ENCODE peak calls at places on chromosome X, in nine cellular contexts. One of them, this sample, is unnamed.

GRCh38 chrX:8049827-8050226 is 121.2 kb downstream of the VCX2 start:
- DNase-seq in T-cell: no peak
- DNase-seq in activated CD8-positive, alpha-beta memory T cell treated with anti-CD3 and anti-CD28 coated beads for 48 hours: no peak
- DNase-seq in NCI-H524: no peak
- DNase-seq in right cardiac atrium: no peak
- DNase-seq in neural crest cell: no peak
- DNase-seq in aorta: no peak
- DNase-seq in osteocyte: no peak
- DNase-seq in progenitor cell of endocrine pancreas: no peak
- DNase-seq in this sample: no peak

GRCh38 chrX:119624417-119624816 is 18.2 kb upstream of the NKRF start:
- DNase-seq in right cardiac atrium: no peak
- DNase-seq in aorta: no peak
- DNase-seq in T-cell: no peak
- DNase-seq in NCI-H524: no peak
- DNase-seq in osteocyte: no peak
- DNase-seq in progenitor cell of endocrine pancreas: no peak
- DNase-seq in activated CD8-positive, alpha-beta memory T cell treated with anti-CD3 and anti-CD28 coated beads for 48 hours: no peak
- DNase-seq in neural crest cell: no peak
- DNase-seq in this sample: no peak

GRCh38 chrX:130896026-130896425 is 7.0 kb downstream of the ENOX2 start:
- DNase-seq in activated CD8-positive, alpha-beta memory T cell treated with anti-CD3 and anti-CD28 coated beads for 48 hours: no peak
- DNase-seq in progenitor cell of endocrine pancreas: no peak
- DNase-seq in right cardiac atrium: no peak
- DNase-seq in osteocyte: no peak
- DNase-seq in NCI-H524: no peak
- DNase-seq in aorta: no peak
- DNase-seq in T-cell: no peak
- DNase-seq in neural crest cell: no peak
- DNase-seq in this sample: no peak

GRCh38 chrX:82237328-82237727 is 1035.4 kb downstream of the SH3BGRL start:
- DNase-seq in aorta: no peak
- DNase-seq in osteocyte: no peak
- DNase-seq in NCI-H524: no peak
- DNase-seq in T-cell: no peak
- DNase-seq in neural crest cell: no peak
- DNase-seq in right cardiac atrium: no peak
- DNase-seq in activated CD8-positive, alpha-beta memory T cell treated with anti-CD3 and anti-CD28 coated beads for 48 hours: no peak
- DNase-seq in progenitor cell of endocrine pancreas: no peak
- DNase-seq in this sample: no peak

GRCh38 chrX:110985470-110985869 is 110.5 kb upstream of the PAK3 start:
- DNase-seq in activated CD8-positive, alpha-beta memory T cell treated with anti-CD3 and anti-CD28 coated beads for 48 hours: no peak
- DNase-seq in progenitor cell of endocrine pancreas: no peak
- DNase-seq in osteocyte: no peak
- DNase-seq in right cardiac atrium: no peak
- DNase-seq in T-cell: no peak
- DNase-seq in aorta: no peak
- DNase-seq in NCI-H524: no peak
- DNase-seq in neural crest cell: no peak
- DNase-seq in this sample: no peak

GRCh38 chrX:96006281-96006680 is 678.4 kb upstream of the DIAPH2 start:
- DNase-seq in activated CD8-positive, alpha-beta memory T cell treated with anti-CD3 and anti-CD28 coated beads for 48 hours: no peak
- DNase-seq in T-cell: no peak
- DNase-seq in aorta: no peak
- DNase-seq in NCI-H524: no peak
- DNase-seq in progenitor cell of endocrine pancreas: no peak
- DNase-seq in right cardiac atrium: no peak
- DNase-seq in osteocyte: no peak
- DNase-seq in neural crest cell: no peak
- DNase-seq in this sample: no peak

GRCh38 chrX:21947671-21948070 is 7.2 kb downstream of the SMS start:
- DNase-seq in T-cell: no peak
- DNase-seq in NCI-H524: no peak
- DNase-seq in activated CD8-positive, alpha-beta memory T cell treated with anti-CD3 and anti-CD28 coated beads for 48 hours: no peak
- DNase-seq in aorta: no peak
- DNase-seq in right cardiac atrium: no peak
- DNase-seq in progenitor cell of endocrine pancreas: no peak
- DNase-seq in osteocyte: no peak
- DNase-seq in neural crest cell: no peak
- DNase-seq in this sample: no peak

GRCh38 chrX:13050151-13050550 is 5.7 kb upstream of the FAM9C start:
- DNase-seq in neural crest cell: no peak
- DNase-seq in right cardiac atrium: no peak
- DNase-seq in aorta: no peak
- DNase-seq in activated CD8-positive, alpha-beta memory T cell treated with anti-CD3 and anti-CD28 coated beads for 48 hours: no peak
- DNase-seq in NCI-H524: no peak
- DNase-seq in progenitor cell of endocrine pancreas: no peak
- DNase-seq in T-cell: no peak
- DNase-seq in osteocyte: no peak
- DNase-seq in this sample: no peak

GRCh38 chrX:22634081-22634480 is 361.4 kb downstream of the CBLL2 start:
- DNase-seq in activated CD8-positive, alpha-beta memory T cell treated with anti-CD3 and anti-CD28 coated beads for 48 hours: no peak
- DNase-seq in right cardiac atrium: no peak
- DNase-seq in progenitor cell of endocrine pancreas: no peak
- DNase-seq in NCI-H524: no peak
- DNase-seq in neural crest cell: no peak
- DNase-seq in aorta: no peak
- DNase-seq in T-cell: no peak
- DNase-seq in osteocyte: no peak
- DNase-seq in this sample: no peak

GRCh38 chrX:38249965-38250364 is 29.3 kb upstream of the SRPX start:
- DNase-seq in osteocyte: no peak
- DNase-seq in right cardiac atrium: no peak
- DNase-seq in activated CD8-positive, alpha-beta memory T cell treated with anti-CD3 and anti-CD28 coated beads for 48 hours: no peak
- DNase-seq in T-cell: no peak
- DNase-seq in neural crest cell: no peak
- DNase-seq in aorta: no peak
- DNase-seq in NCI-H524: no peak
- DNase-seq in progenitor cell of endocrine pancreas: no peak
- DNase-seq in this sample: no peak

GRCh38 chrX:20472148-20472547 is 205.4 kb upstream of the RPS6KA3 start:
- DNase-seq in right cardiac atrium: no peak
- DNase-seq in NCI-H524: no peak
- DNase-seq in activated CD8-positive, alpha-beta memory T cell treated with anti-CD3 and anti-CD28 coated beads for 48 hours: no peak
- DNase-seq in osteocyte: no peak
- DNase-seq in progenitor cell of endocrine pancreas: no peak
- DNase-seq in aorta: no peak
- DNase-seq in T-cell: no peak
- DNase-seq in neural crest cell: no peak
- DNase-seq in this sample: no peak

GRCh38 chrX:47160781-47161180 is 15.8 kb downstream of the RBM10 start:
- DNase-seq in NCI-H524: no peak
- DNase-seq in T-cell: no peak
- DNase-seq in right cardiac atrium: no peak
- DNase-seq in aorta: no peak
- DNase-seq in activated CD8-positive, alpha-beta memory T cell treated with anti-CD3 and anti-CD28 coated beads for 48 hours: no peak
- DNase-seq in neural crest cell: no peak
- DNase-seq in progenitor cell of endocrine pancreas: no peak
- DNase-seq in osteocyte: no peak
- DNase-seq in this sample: no peak

GRCh38 chrX:103220511-103221406 is 5.9 kb downstream of the BEX4 start:
- DNase-seq in neural crest cell: no peak
- DNase-seq in progenitor cell of endocrine pancreas: no peak
- DNase-seq in osteocyte: no peak
- DNase-seq in NCI-H524: no peak
- DNase-seq in T-cell: no peak
- DNase-seq in activated CD8-positive, alpha-beta memory T cell treated with anti-CD3 and anti-CD28 coated beads for 48 hours: no peak
- DNase-seq in aorta: no peak
- DNase-seq in right cardiac atrium: no peak
- DNase-seq in this sample: no peak

GRCh38 chrX:66110112-66110511 is 53.9 kb upstream of the HEPH start:
- DNase-seq in neural crest cell: no peak
- DNase-seq in progenitor cell of endocrine pancreas: no peak
- DNase-seq in NCI-H524: no peak
- DNase-seq in activated CD8-positive, alpha-beta memory T cell treated with anti-CD3 and anti-CD28 coated beads for 48 hours: no peak
- DNase-seq in aorta: no peak
- DNase-seq in osteocyte: no peak
- DNase-seq in right cardiac atrium: no peak
- DNase-seq in T-cell: no peak
- DNase-seq in this sample: peak; percentile 1

GRCh38 chrX:31435592-31435991 is 363.8 kb upstream of the FTHL17 start:
- DNase-seq in activated CD8-positive, alpha-beta memory T cell treated with anti-CD3 and anti-CD28 coated beads for 48 hours: no peak
- DNase-seq in aorta: no peak
- DNase-seq in T-cell: no peak
- DNase-seq in NCI-H524: no peak
- DNase-seq in right cardiac atrium: no peak
- DNase-seq in osteocyte: no peak
- DNase-seq in progenitor cell of endocrine pancreas: peak; percentile 17
- DNase-seq in neural crest cell: peak; percentile 58
- DNase-seq in this sample: no peak

GRCh38 chrX:21948897-21949578 is 8.5 kb downstream of the SMS start:
- DNase-seq in neural crest cell: no peak
- DNase-seq in right cardiac atrium: no peak
- DNase-seq in progenitor cell of endocrine pancreas: no peak
- DNase-seq in T-cell: no peak
- DNase-seq in osteocyte: peak; percentile 32
- DNase-seq in activated CD8-positive, alpha-beta memory T cell treated with anti-CD3 and anti-CD28 coated beads for 48 hours: no peak
- DNase-seq in aorta: no peak
- DNase-seq in NCI-H524: no peak
- DNase-seq in this sample: no peak

GRCh38 chrX:154417157-154417556 is 5.8 kb downstream of the TAFAZZIN start:
- DNase-seq in activated CD8-positive, alpha-beta memory T cell treated with anti-CD3 and anti-CD28 coated beads for 48 hours: no peak
- DNase-seq in osteocyte: no peak
- DNase-seq in aorta: no peak
- DNase-seq in right cardiac atrium: no peak
- DNase-seq in NCI-H524: no peak
- DNase-seq in neural crest cell: no peak
- DNase-seq in T-cell: no peak
- DNase-seq in progenitor cell of endocrine pancreas: no peak
- DNase-seq in this sample: no peak